ENCODE peak calls at places on chromosomes 1 and 21, in five cellular contexts. B, R, W, P and D are unnamed samples.

GRCh38 chr1:40114400-40114799 is 17.3 kb upstream of the PPT1 start:
- DNase-seq in B (no peak), R (no peak), P (no peak), W (no peak), D (no peak)

GRCh38 chr1:24727490-24728214 is 17.6 kb upstream of the CLIC4 start:
- DNase-seq in W (peak), P (peak), B (no peak), R (no peak), D (no peak)

GRCh38 chr1:14390816-14391215 is 207.7 kb upstream of the KAZN start:
- DNase-seq in P (no peak), R (no peak), W (no peak), B (no peak), D (no peak)

GRCh38 chr1:75165264-75165663 is 31.1 kb downstream of the LHX8 start:
- DNase-seq in R (no peak), P (no peak), W (no peak), B (no peak), D (no peak)

GRCh38 chr1:28642847-28643635 is at the start of gene TAF12:
- DNase-seq in P (peak), R (peak), W (peak), B (peak), D (peak)

GRCh38 chr1:244093265-244093638 is 42.2 kb downstream of the ZBTB18 start:
- DNase-seq in W (no peak), P (no peak), B (no peak), R (no peak), D (no peak)

GRCh38 chr1:58746182-58746581 is 37.7 kb downstream of the JUN start:
- DNase-seq in P (no peak), W (no peak), R (no peak), B (no peak), D (no peak)

GRCh38 chr1:11740258-11741192 is 4.6 kb downstream of the AGTRAP start:
- DNase-seq in R (no peak), P (no peak), W (peak), B (no peak), D (no peak)

GRCh38 chr21:25881524-25882376 is 147.0 kb downstream of the GABPA start:
- DNase-seq in B (peak), P (peak), W (peak), R (peak), D (peak)

GRCh38 chr1:109250454-109251276 is 1.3 kb downstream of the CELSR2 start:
- DNase-seq in R (no peak), P (no peak), W (no peak), B (no peak), D (no peak)

GRCh38 chr1:89994231-89994804 is 592 bp upstream of the ZNF326 start:
- DNase-seq in R (no peak), P (no peak), B (no peak), W (no peak), D (no peak)

GRCh38 chr1:46612937-46613660 is 3.5 kb downstream of the MOB3C start:
- DNase-seq in W (no peak), B (no peak), R (no peak), P (no peak), D (no peak)

GRCh38 chr1:13754003-13754402 is 54.0 kb downstream of the PRDM2 start:
- DNase-seq in B (no peak), W (no peak), R (no peak), P (no peak), D (no peak)

GRCh38 chr1:226883630-226884029 is 13.2 kb downstream of the PSEN2 start:
- DNase-seq in R (no peak), B (no peak), W (no peak), P (no peak), D (no peak)

GRCh38 chr1:205317311-205317917 is 4.1 kb downstream of the NUAK2 start:
- DNase-seq in R (no peak), P (peak), B (no peak), W (no peak), D (no peak)

GRCh38 chr1:115656461-115657077 is 14.8 kb downstream of the VANGL1 start:
- DNase-seq in B (no peak), P (no peak), R (no peak), W (no peak), D (no peak)

GRCh38 chr1:235073331-235073967 is 55.2 kb downstream of the TOMM20 start:
- DNase-seq in P (peak), R (no peak), W (no peak), B (no peak), D (no peak)

GRCh38 chr1:89566761-89567174 is 42.1 kb downstream of the LRRC8B start:
- DNase-seq in W (no peak), P (peak), B (no peak), R (no peak), D (no peak)

GRCh38 chr1:1973716-1974642 is 29.6 kb downstream of the CFAP74 start:
- DNase-seq in W (no peak), R (no peak), B (no peak), P (no peak), D (no peak)

GRCh38 chr1:228420968-228421826 is 4.5 kb upstream of the TRIM17 start:
- DNase-seq in R (no peak), P (no peak), B (no peak), W (no peak), D (no peak)

GRCh38 chr1:157849229-157849875 is 7.7 kb upstream of the CD5L start:
- DNase-seq in B (no peak), P (no peak), R (no peak), W (no peak), D (no peak)

GRCh38 chr1:89262643-89263042 is 10.0 kb downstream of the GBP5 start:
- DNase-seq in R (no peak), P (peak), W (no peak), B (no peak), D (no peak)

GRCh38 chr1:185008746-185009360 is 34.5 kb upstream of the NIBAN1 start:
- DNase-seq in P (no peak), B (no peak), R (no peak), W (no peak), D (no peak)

GRCh38 chr1:93525431-93525830 is 77.5 kb downstream of the FNBP1L start:
- DNase-seq in B (no peak), P (no peak), R (no peak), W (no peak), D (no peak)

GRCh38 chr1:65991694-65992093 is 199.0 kb downstream of the PDE4B start:
- DNase-seq in W (no peak), R (no peak), B (no peak), P (no peak), D (no peak)

GRCh38 chr21:44360174-44360573 is 6.8 kb downstream of the TRPM2 start:
- DNase-seq in W (no peak), B (no peak), P (no peak), R (no peak), D (no peak)

GRCh38 chr21:37061926-37062591 is 10.8 kb downstream of the PIGP start:
- DNase-seq in R (no peak), W (no peak), P (no peak), B (no peak), D (no peak)

GRCh38 chr1:72050551-72050950 is 231.8 kb downstream of the NEGR1 start:
- DNase-seq in R (no peak), P (no peak), B (no peak), W (no peak), D (no peak)

GRCh38 chr1:244207935-244208244 is 156.8 kb downstream of the ZBTB18 start:
- DNase-seq in B (no peak), P (no peak), W (no peak), R (no peak), D (no peak)

GRCh38 chr1:211145944-211146343 is 12.0 kb upstream of the KCNH1 start:
- DNase-seq in P (peak), B (no peak), W (no peak), R (no peak), D (no peak)